ENCODE peak calls at places on chromosomes 12 and 14, in ten cellular contexts. C, T, R, G, H, X, N, U, P and W are unnamed samples.

GRCh38 chr14:20278414-20278813 is 27.3 kb downstream of the TTC5 start:
- DNase-seq in P (no peak), T (no peak), C (peak), X (peak), G (peak), R (peak), N (peak), U (peak), H (no peak), W (no peak)

GRCh38 chr12:54565658-54566552 is 16.5 kb downstream of the PDE1B start:
- DNase-seq in U (no peak), P (no peak), N (no peak), R (no peak), C (no peak), G (no peak), T (no peak), H (no peak), X (no peak), W (no peak)

GRCh38 chr12:92216092-92216491 is 70.4 kb upstream of the BTG1 start:
- DNase-seq in X (no peak), C (peak), P (no peak), N (no peak), R (no peak), T (no peak), U (no peak), G (no peak), H (no peak), W (no peak)

GRCh38 chr14:35292770-35293561 is 784 bp downstream of the PSMA6 start:
- DNase-seq in T (no peak), N (peak), C (no peak), R (peak), G (no peak), P (no peak), U (no peak), H (no peak), X (no peak), W (no peak)

GRCh38 chr12:27057543-27057942 is 24.8 kb downstream of the C12orf71 start:
- DNase-seq in C (no peak), H (no peak), R (no peak), G (no peak), P (no peak), X (no peak), N (no peak), U (no peak), T (no peak), W (no peak)

GRCh38 chr12:617304-617915 is 45.8 kb downstream of the NINJ2 start:
- DNase-seq in C (peak), R (peak), H (no peak), X (peak), T (no peak), P (no peak), G (peak), U (no peak), N (peak), W (no peak)

GRCh38 chr12:68162374-68162773 is 2.8 kb upstream of the IFNG start:
- DNase-seq in R (no peak), T (no peak), G (no peak), N (no peak), P (no peak), H (no peak), C (no peak), U (no peak), X (no peak), W (no peak)

GRCh38 chr12:103268831-103269514 is 226.8 kb downstream of the C12orf42 start:
- DNase-seq in P (no peak), X (no peak), G (no peak), R (no peak), H (no peak), C (no peak), U (no peak), T (no peak), N (no peak), W (no peak)

GRCh38 chr12:12442548-12443071 is 85.7 kb downstream of the BORCS5 start:
- DNase-seq in U (no peak), G (peak), P (no peak), X (peak), N (peak), R (peak), C (peak), H (no peak), T (no peak), W (no peak)

GRCh38 chr14:68653754-68654153 is 139.1 kb downstream of the ZFP36L1 start:
- DNase-seq in T (no peak), H (no peak), U (no peak), G (no peak), N (no peak), R (no peak), P (no peak), C (no peak), X (no peak), W (no peak)

GRCh38 chr12:119505001-119505400 is 88.6 kb upstream of the TMEM233 start:
- DNase-seq in X (no peak), H (no peak), G (no peak), R (peak), T (no peak), N (no peak), U (no peak), C (no peak), P (no peak), W (no peak)

GRCh38 chr14:35403085-35403396 is 1.5 kb downstream of the NFKBIA start:
- DNase-seq in C (peak), T (no peak), X (peak), R (peak), H (no peak), G (no peak), U (no peak), P (no peak), N (peak), W (no peak)

GRCh38 chr12:75878382-75878720 is 153.2 kb downstream of the PHLDA1 start:
- DNase-seq in C (peak), T (no peak), H (no peak), X (peak), U (no peak), N (peak), R (peak), G (no peak), P (no peak), W (no peak)

GRCh38 chr14:58133739-58134138 is 18.3 kb downstream of the ARMH4 start:
- DNase-seq in P (no peak), R (peak), G (no peak), X (peak), T (peak), N (peak), C (no peak), H (no peak), U (no peak), W (no peak)

GRCh38 chr14:77620222-77620865 is 3.9 kb upstream of the SPTLC2 start:
- DNase-seq in G (no peak), X (no peak), U (no peak), C (no peak), P (no peak), N (no peak), T (no peak), R (no peak), H (no peak), W (no peak)

GRCh38 chr14:98591161-98591560 is 680.8 kb downstream of the BCL11B start:
- DNase-seq in G (no peak), T (no peak), C (no peak), U (no peak), R (no peak), P (no peak), N (no peak), X (no peak), H (no peak), W (no peak)

GRCh38 chr14:74459289-74459946 is 33.4 kb upstream of the SYNDIG1L start:
- DNase-seq in R (peak), X (peak), N (peak), G (peak), H (peak), T (peak), U (peak), P (peak), C (peak), W (peak)

GRCh38 chr12:6697584-6698351 is 2.8 kb downstream of the PIANP start:
- DNase-seq in G (peak), T (no peak), N (peak), U (peak), H (peak), R (peak), C (peak), P (peak), X (peak), W (peak)

GRCh38 chr12:32331133-32331532 is 68.2 kb upstream of the FGD4 start:
- DNase-seq in N (no peak), H (no peak), C (peak), T (no peak), R (peak), P (no peak), U (no peak), G (no peak), X (peak), W (no peak)

GRCh38 chr12:132807295-132808222 is 21.1 kb downstream of the GOLGA3 start:
- DNase-seq in X (no peak), G (no peak), C (no peak), N (no peak), U (peak), R (no peak), H (peak), P (no peak), T (no peak), W (no peak)

GRCh38 chr12:127820846-127821245 is 446.1 kb upstream of the TMEM132C start:
- DNase-seq in G (no peak), N (no peak), R (no peak), U (no peak), T (no peak), C (no peak), P (no peak), X (no peak), H (no peak), W (no peak)

GRCh38 chr12:43331935-43332334 is 220.1 kb downstream of the ADAMTS20 start:
- DNase-seq in G (no peak), C (no peak), X (no peak), P (no peak), N (no peak), T (no peak), U (no peak), H (no peak), R (no peak), W (no peak)
- TF ChIP-seq CTCF in G (no peak), C (no peak), X (no peak), P (no peak), N (no peak), T (no peak), U (no peak), H (no peak), R (no peak), W (no peak)

GRCh38 chr14:29216774-29217232 is 450.2 kb downstream of the FOXG1 start:
- DNase-seq in X (no peak), R (no peak), T (no peak), C (no peak), P (no peak), N (peak), G (peak), U (no peak), H (no peak), W (no peak)

GRCh38 chr14:29217813-29218450 is 451.3 kb downstream of the FOXG1 start:
- DNase-seq in T (no peak), G (no peak), R (peak), P (no peak), U (no peak), C (no peak), H (no peak), N (peak), X (no peak), W (no peak)

GRCh38 chr14:29220077-29220476 is 453.5 kb downstream of the FOXG1 start:
- DNase-seq in G (no peak), U (no peak), R (no peak), C (no peak), X (no peak), P (no peak), N (no peak), H (no peak), T (no peak), W (no peak)

GRCh38 chr14:29227631-29228030 is 461.0 kb downstream of the FOXG1 start:
- DNase-seq in T (no peak), N (peak), H (no peak), X (peak), U (no peak), C (no peak), G (no peak), P (no peak), R (peak), W (no peak)

DNA sequence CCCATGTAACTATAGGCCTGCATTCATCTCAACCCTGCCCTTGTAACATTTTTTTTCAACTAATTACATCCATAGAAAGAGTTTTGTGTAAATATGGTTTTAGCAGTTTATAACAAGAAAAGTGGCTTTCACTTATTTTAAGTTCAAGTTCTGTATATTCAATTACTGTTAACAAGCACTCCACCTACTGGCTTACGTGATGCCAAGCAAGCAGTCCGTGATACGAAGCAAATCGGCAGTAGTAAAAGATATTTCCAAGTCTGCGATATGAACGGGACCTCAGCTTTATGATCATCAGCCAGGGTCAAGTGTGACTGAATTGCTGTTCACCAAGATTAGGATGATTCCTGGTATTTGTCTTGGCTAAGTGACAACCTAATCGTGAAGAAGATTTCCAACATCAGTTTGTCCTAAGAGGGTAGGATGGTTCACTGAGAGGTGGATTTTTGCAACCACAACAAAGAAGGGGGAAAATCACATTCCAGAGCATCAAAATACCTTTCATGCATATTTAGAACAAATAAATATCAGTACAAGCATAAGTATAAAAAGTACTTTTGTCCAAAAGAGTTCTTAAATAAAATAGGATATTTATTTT is 456.2 kb downstream of the FOXG1 start:
- DNase-seq in R (peak), N (peak), U (peak), C (peak), G (peak), X (peak), H (no peak), P (no peak), T (no peak), W (no peak)
- TF ChIP-seq CTCF in R (peak), N (peak), U (peak), C (peak), G (peak), X (peak), H (peak), P (no peak), T (peak), W (peak)

DNA sequence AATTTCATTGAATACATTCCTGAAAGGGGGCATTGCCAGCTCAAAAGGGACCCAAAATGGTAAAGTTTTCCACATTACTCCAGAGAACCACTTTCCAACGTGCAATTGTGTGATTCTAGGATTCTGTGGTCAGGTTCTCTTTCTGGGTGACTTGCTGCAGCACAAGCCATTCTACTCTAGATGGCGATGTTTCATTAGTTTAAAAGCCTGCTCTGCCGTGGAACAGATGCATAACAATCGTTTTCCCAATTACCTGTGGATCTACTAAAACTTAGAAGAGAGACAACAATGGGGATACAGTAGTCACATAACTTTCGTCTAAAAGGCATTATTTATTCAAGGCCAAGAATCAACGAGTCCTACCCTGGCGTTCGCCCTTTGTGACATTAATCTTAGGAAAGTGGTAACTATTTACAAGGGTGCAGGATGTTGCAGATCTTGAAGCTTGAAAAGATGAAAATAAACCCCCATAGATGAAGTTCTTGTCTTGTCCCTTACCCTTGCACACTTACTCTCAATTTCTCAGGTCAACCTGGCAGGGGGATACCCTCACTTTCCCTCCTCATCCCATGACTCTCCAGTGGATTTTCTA is 400.9 kb downstream of the SNAPC1 start:
- DNase-seq in N (peak), C (peak), H (peak), P (peak), R (peak), X (peak), G (peak), U (peak), T (no peak), W (peak)
- TF ChIP-seq CTCF in N (peak), C (peak), H (peak), P (peak), R (peak), X (peak), G (peak), U (peak), T (peak), W (peak)

DNA sequence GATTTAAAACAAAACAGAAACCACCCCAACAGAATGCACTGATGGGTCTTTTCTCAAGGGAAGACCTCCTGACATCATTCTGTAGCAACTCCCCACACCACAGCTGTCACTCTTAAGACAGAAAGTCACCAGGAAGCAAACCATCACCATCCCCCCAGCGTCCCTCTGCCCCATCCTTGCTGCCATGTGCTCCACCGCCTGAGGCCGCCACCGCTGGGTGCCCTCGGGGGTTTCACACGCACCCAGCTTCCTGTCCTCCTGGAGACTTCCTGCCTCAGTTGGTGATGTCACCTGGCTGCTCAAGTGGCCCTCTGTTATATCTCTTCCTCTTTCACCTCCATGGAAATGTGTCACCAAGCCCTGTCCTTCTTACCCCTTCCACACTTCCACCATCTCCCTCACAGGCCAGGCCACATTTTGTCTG is 71.4 kb upstream of the GPR68 start:
- DNase-seq in T (no peak), G (peak), P (peak), X (no peak), R (no peak), C (no peak), H (peak), U (no peak), N (no peak), W (peak)
- TF ChIP-seq CTCF in T (no peak), G (no peak), P (peak), X (no peak), R (no peak), C (no peak), H (peak), U (no peak), N (no peak), W (peak)

GRCh38 chr12:52341066-52341580 is 19.9 kb upstream of the KRT83 start:
- DNase-seq in H (no peak), R (no peak), P (no peak), T (no peak), G (no peak), C (no peak), X (no peak), N (no peak), U (no peak), W (no peak)
- TF ChIP-seq CTCF in H (no peak), R (no peak), P (no peak), T (no peak), G (no peak), C (no peak), X (no peak), N (no peak), U (no peak), W (no peak)